ENCODE peak calls at places on chromosomes 11 and 22, in four cellular contexts. N is A549, X is K562, H is HepG2. E is an unnamed sample.

GRCh38 chr11:11218287-11218986 is 134.6 kb downstream of the CSNK2A3 start:
- DNase-seq in N (no peak), X (no peak), H (no peak), E (no peak)

GRCh38 chr22:39717099-39717498 is 146.5 kb downstream of the CACNA1I start:
- DNase-seq in N (no peak), X (no peak), H (no peak), E (no peak)

GRCh38 chr11:22516136-22516535 is 109.5 kb downstream of the FANCF start:
- DNase-seq in N (no peak), X (no peak), H (no peak), E (no peak)

GRCh38 chr22:36300396-36301212 is 47.7 kb downstream of the APOL1 start:
- DNase-seq in N (no peak), X (no peak), H (no peak), E (no peak)

GRCh38 chr22:41564563-41564962 is 3.8 kb downstream of the CSDC2 start:
- DNase-seq in N (no peak), X (no peak), H (no peak), E (no peak)

GRCh38 chr11:130464289-130464812 is 15.9 kb downstream of the ADAMTS15 start:
- DNase-seq in N (no peak), X (no peak), H (no peak), E (no peak)

GRCh38 chr11:35662061-35662648 is 420 bp upstream of the TRIM44 start:
- DNase-seq in N (no peak), X (no peak), H (peak), E (no peak)

GRCh38 chr11:48124880-48125279 is 91.7 kb upstream of the OR4B1 start:
- DNase-seq in N (no peak), X (no peak), H (no peak), E (no peak)

GRCh38 chr11:47257178-47257517 is 648 bp upstream of the NR1H3 start:
- DNase-seq in N (no peak), X (no peak), H (no peak), E (no peak)

GRCh38 chr11:112762686-112763048 is 198.6 kb upstream of the NCAM1 start:
- DNase-seq in N (no peak), X (no peak), H (no peak), E (no peak)

GRCh38 chr11:41115066-41115465 is 344.4 kb downstream of the LRRC4C start:
- DNase-seq in N (no peak), X (no peak), H (no peak), E (no peak)

GRCh38 chr11:63841554-63841953 is 2.6 kb downstream of the MARK2 start:
- DNase-seq in N (no peak), X (no peak), H (no peak), E (peak)

GRCh38 chr11:86919557-86920210 is 35.5 kb downstream of the FZD4 start:
- DNase-seq in N (peak), X (peak), H (peak), E (no peak)

DNA sequence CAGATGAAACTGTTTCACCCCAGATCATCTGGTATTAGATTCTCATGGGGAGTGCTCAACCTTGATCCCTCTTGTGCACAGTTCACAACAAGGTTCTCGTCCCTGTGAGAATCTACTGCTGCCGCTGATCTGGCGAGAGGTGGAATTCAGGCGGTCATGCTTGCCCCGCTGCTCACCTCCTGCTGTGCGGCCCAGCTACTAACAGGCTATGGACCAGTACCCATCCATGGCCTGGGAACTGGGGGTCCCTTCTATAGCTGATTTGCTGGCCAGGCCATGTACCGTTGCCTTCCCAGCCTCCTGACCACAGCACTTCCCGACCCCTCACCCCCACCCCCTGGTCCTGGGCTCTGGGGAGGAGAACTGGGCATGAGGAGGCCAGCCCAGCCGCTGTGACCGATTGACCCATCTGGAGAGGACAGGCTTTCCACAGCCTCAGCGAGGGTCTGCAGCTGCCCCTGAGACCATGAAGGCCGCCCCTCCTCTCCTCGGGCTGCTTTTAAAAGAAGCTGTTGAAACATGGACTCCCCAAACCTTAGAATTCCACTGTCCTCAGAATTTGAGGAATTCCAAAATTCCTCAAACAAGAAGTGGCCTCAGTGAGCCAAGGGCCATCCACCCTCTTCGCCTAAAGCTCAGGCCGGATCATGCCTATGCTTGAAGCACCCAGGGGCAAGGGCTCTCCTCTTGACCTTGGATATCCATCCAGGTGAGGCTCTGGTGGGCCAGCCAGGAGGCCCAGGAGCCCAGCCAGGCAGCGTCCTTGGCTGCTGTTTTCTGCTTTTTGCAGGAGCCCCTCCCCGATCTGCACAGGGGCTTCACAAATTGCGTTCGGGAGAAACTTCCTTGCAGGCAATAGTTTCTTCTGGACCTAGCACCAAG is 2.4 kb downstream of the PHLDA2 start:
- DNase-seq in N (no peak), X (no peak), H (no peak), E (no peak)
- TF ChIP-seq RNF2 in N (no peak), X (no peak), H (no peak), E (no peak)

GRCh38 chr11:70186420-70186819 is 16.7 kb upstream of the FADD start:
- DNase-seq in N (no peak), X (no peak), H (no peak), E (no peak)
- TF ChIP-seq RNF2 in N (no peak), X (no peak), H (no peak), E (no peak)

DNA sequence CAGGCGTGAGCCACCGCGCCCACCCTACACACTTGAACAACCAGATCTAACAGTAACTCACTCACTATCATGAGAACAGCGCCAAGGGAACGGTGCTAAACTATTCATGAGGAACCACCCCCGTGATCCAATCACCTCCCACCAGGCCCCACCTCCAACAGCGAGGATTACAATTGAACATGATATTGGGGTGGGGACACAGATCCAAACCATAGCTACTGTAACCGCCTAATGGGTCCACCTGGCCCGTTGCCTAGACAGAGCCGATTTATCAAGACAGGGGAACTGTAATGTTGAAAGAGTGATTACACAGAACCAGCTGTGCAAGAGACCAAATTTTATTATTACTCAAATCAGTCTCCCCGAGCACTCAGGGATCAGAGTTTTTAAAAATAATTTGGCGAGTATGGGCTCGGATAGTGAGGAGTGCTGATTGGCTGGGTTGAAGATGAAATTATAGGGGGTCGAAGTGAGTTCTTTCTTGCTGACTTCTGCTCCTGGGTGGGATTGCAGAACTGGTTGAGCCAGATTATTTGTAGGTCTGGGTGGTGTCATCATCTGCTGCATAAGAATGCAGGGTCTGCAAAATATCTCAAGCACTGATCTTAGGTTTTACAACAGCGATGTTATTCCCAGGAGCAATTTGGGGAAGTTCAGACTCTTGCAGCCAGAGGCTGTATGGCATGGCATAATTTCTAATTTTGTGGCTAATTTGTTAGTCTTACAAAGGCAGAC is 17.9 kb upstream of the ZC3H12C start:
- DNase-seq in N (no peak), X (no peak), H (no peak), E (no peak)
- TF ChIP-seq RNF2 in N (no peak), X (no peak), H (no peak), E (no peak)

GRCh38 chr11:39664023-39664422 is 1795.4 kb downstream of the LRRC4C start:
- DNase-seq in N (no peak), X (no peak), H (no peak), E (no peak)

GRCh38 chr11:39673994-39674393 is 1785.5 kb downstream of the LRRC4C start:
- DNase-seq in N (no peak), X (no peak), H (no peak), E (no peak)

DNA sequence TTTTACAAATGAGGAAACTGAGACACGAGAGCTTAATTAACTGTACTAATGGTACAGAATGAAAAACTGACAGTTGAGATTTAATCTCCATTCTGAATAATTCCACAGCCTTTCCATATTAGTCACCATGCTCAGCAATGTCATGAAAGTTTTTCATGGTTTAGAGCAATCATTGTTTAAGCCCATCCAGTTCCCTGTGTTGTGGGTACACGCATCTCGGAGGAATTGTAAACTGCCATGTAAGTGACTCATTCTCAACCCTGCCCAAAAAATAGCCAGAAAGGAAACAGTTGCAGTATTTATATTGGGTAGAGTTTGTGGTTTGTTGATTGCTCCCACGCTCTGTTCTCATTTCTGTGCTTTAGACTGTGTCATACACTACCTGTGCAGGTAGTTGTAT is 1790.8 kb downstream of the LRRC4C start:
- DNase-seq in N (no peak), X (no peak), H (no peak), E (no peak)
- TF ChIP-seq RNF2 in N (no peak), X (no peak), H (no peak), E (no peak)

E was measured in H1.